ENCODE peak calls at places on chromosomes 11 and 22, in ten cellular contexts. One of them, this sample, is unnamed.

GRCh38 chr11:64879226-64879900 is 942 bp upstream of the EHD1 start:
- DNase-seq in A172: no peak
- DNase-seq in stimulated activated CD4-positive, alpha-beta T cell treated with anti-CD3 and anti-CD28 coated beads, TNF-alpha, amount 100 ng/mL, for 1 hour: no peak
- DNase-seq in EL: no peak
- DNase-seq in NCI-H446 treated with DMSO at 0.1 percent for 48 hours: no peak
- DNase-seq in LHCN-M2: no peak
- DNase-seq in epithelial cell of prostate: no peak
- DNase-seq in NCI-H1105 treated with DMSO at 0.1 percent for 48 hours: no peak
- DNase-seq in epithelial cell of esophagus: no peak
- DNase-seq in fibroblast of the conjunctiva: no peak
- DNase-seq in this sample: no peak

GRCh38 chr22:41445171-41446056 is 1.2 kb downstream of the TOB2 start:
- DNase-seq in A172: no peak
- DNase-seq in stimulated activated CD4-positive, alpha-beta T cell treated with anti-CD3 and anti-CD28 coated beads, TNF-alpha, amount 100 ng/mL, for 1 hour: no peak
- DNase-seq in EL: peak
- DNase-seq in NCI-H446 treated with DMSO at 0.1 percent for 48 hours: no peak
- DNase-seq in LHCN-M2: peak
- DNase-seq in epithelial cell of prostate: no peak
- DNase-seq in NCI-H1105 treated with DMSO at 0.1 percent for 48 hours: peak
- DNase-seq in epithelial cell of esophagus: peak
- DNase-seq in fibroblast of the conjunctiva: no peak
- DNase-seq in this sample: no peak

GRCh38 chr22:31829505-31829904 is 75.7 kb downstream of the DEPDC5 start:
- DNase-seq in A172: peak
- DNase-seq in stimulated activated CD4-positive, alpha-beta T cell treated with anti-CD3 and anti-CD28 coated beads, TNF-alpha, amount 100 ng/mL, for 1 hour: no peak
- DNase-seq in EL: peak
- DNase-seq in NCI-H446 treated with DMSO at 0.1 percent for 48 hours: no peak
- DNase-seq in LHCN-M2: peak
- DNase-seq in epithelial cell of prostate: peak
- DNase-seq in NCI-H1105 treated with DMSO at 0.1 percent for 48 hours: no peak
- DNase-seq in epithelial cell of esophagus: peak
- DNase-seq in fibroblast of the conjunctiva: peak
- DNase-seq in this sample: no peak

GRCh38 chr11:124086447-124086846 is 28.8 kb upstream of the VWA5A start:
- DNase-seq in A172: no peak
- DNase-seq in stimulated activated CD4-positive, alpha-beta T cell treated with anti-CD3 and anti-CD28 coated beads, TNF-alpha, amount 100 ng/mL, for 1 hour: no peak
- DNase-seq in EL: no peak
- DNase-seq in NCI-H446 treated with DMSO at 0.1 percent for 48 hours: no peak
- DNase-seq in LHCN-M2: no peak
- DNase-seq in epithelial cell of prostate: no peak
- DNase-seq in NCI-H1105 treated with DMSO at 0.1 percent for 48 hours: peak
- DNase-seq in epithelial cell of esophagus: no peak
- DNase-seq in fibroblast of the conjunctiva: no peak
- DNase-seq in this sample: peak

GRCh38 chr22:20996598-20997535 is 5.1 kb downstream of the THAP7 start:
- DNase-seq in A172: no peak
- DNase-seq in stimulated activated CD4-positive, alpha-beta T cell treated with anti-CD3 and anti-CD28 coated beads, TNF-alpha, amount 100 ng/mL, for 1 hour: no peak
- DNase-seq in EL: no peak
- DNase-seq in NCI-H446 treated with DMSO at 0.1 percent for 48 hours: no peak
- DNase-seq in LHCN-M2: no peak
- DNase-seq in epithelial cell of prostate: no peak
- DNase-seq in NCI-H1105 treated with DMSO at 0.1 percent for 48 hours: no peak
- DNase-seq in epithelial cell of esophagus: no peak
- DNase-seq in fibroblast of the conjunctiva: no peak
- DNase-seq in this sample: no peak

GRCh38 chr11:28017816-28018215 is 90.1 kb downstream of the KIF18A start:
- DNase-seq in A172: no peak
- DNase-seq in stimulated activated CD4-positive, alpha-beta T cell treated with anti-CD3 and anti-CD28 coated beads, TNF-alpha, amount 100 ng/mL, for 1 hour: no peak
- DNase-seq in EL: peak
- DNase-seq in NCI-H446 treated with DMSO at 0.1 percent for 48 hours: no peak
- DNase-seq in LHCN-M2: peak
- DNase-seq in epithelial cell of prostate: peak
- DNase-seq in NCI-H1105 treated with DMSO at 0.1 percent for 48 hours: no peak
- DNase-seq in epithelial cell of esophagus: no peak
- DNase-seq in fibroblast of the conjunctiva: no peak
- DNase-seq in this sample: no peak

GRCh38 chr22:29203456-29203855 is 2.2 kb upstream of the EMID1 start:
- DNase-seq in A172: no peak
- DNase-seq in stimulated activated CD4-positive, alpha-beta T cell treated with anti-CD3 and anti-CD28 coated beads, TNF-alpha, amount 100 ng/mL, for 1 hour: no peak
- DNase-seq in EL: no peak
- DNase-seq in NCI-H446 treated with DMSO at 0.1 percent for 48 hours: no peak
- DNase-seq in LHCN-M2: no peak
- DNase-seq in epithelial cell of prostate: no peak
- DNase-seq in NCI-H1105 treated with DMSO at 0.1 percent for 48 hours: no peak
- DNase-seq in epithelial cell of esophagus: no peak
- DNase-seq in fibroblast of the conjunctiva: no peak
- DNase-seq in this sample: peak

GRCh38 chr22:20746466-20747189 is 27.3 kb upstream of the SERPIND1 start:
- DNase-seq in A172: no peak
- DNase-seq in stimulated activated CD4-positive, alpha-beta T cell treated with anti-CD3 and anti-CD28 coated beads, TNF-alpha, amount 100 ng/mL, for 1 hour: no peak
- DNase-seq in EL: no peak
- DNase-seq in NCI-H446 treated with DMSO at 0.1 percent for 48 hours: no peak
- DNase-seq in LHCN-M2: no peak
- DNase-seq in epithelial cell of prostate: no peak
- DNase-seq in NCI-H1105 treated with DMSO at 0.1 percent for 48 hours: no peak
- DNase-seq in epithelial cell of esophagus: no peak
- DNase-seq in fibroblast of the conjunctiva: no peak
- DNase-seq in this sample: no peak

GRCh38 chr11:39365809-39366436 is 2093.5 kb downstream of the LRRC4C start:
- DNase-seq in A172: peak
- DNase-seq in stimulated activated CD4-positive, alpha-beta T cell treated with anti-CD3 and anti-CD28 coated beads, TNF-alpha, amount 100 ng/mL, for 1 hour: no peak
- DNase-seq in EL: peak
- DNase-seq in NCI-H446 treated with DMSO at 0.1 percent for 48 hours: peak
- DNase-seq in LHCN-M2: peak
- DNase-seq in epithelial cell of prostate: no peak
- DNase-seq in NCI-H1105 treated with DMSO at 0.1 percent for 48 hours: no peak
- DNase-seq in epithelial cell of esophagus: peak
- DNase-seq in fibroblast of the conjunctiva: no peak
- DNase-seq in this sample: no peak

GRCh38 chr11:73273246-73273890 is 1.2 kb downstream of the P2RY6 start:
- DNase-seq in A172: no peak
- DNase-seq in stimulated activated CD4-positive, alpha-beta T cell treated with anti-CD3 and anti-CD28 coated beads, TNF-alpha, amount 100 ng/mL, for 1 hour: no peak
- DNase-seq in EL: no peak
- DNase-seq in NCI-H446 treated with DMSO at 0.1 percent for 48 hours: no peak
- DNase-seq in LHCN-M2: no peak
- DNase-seq in epithelial cell of prostate: no peak
- DNase-seq in NCI-H1105 treated with DMSO at 0.1 percent for 48 hours: no peak
- DNase-seq in epithelial cell of esophagus: no peak
- DNase-seq in fibroblast of the conjunctiva: no peak
- DNase-seq in this sample: peak

GRCh38 chr11:29534831-29535230 is 482.0 kb downstream of the KCNA4 start:
- DNase-seq in A172: peak
- DNase-seq in stimulated activated CD4-positive, alpha-beta T cell treated with anti-CD3 and anti-CD28 coated beads, TNF-alpha, amount 100 ng/mL, for 1 hour: no peak
- DNase-seq in EL: no peak
- DNase-seq in NCI-H446 treated with DMSO at 0.1 percent for 48 hours: no peak
- DNase-seq in LHCN-M2: peak
- DNase-seq in epithelial cell of prostate: no peak
- DNase-seq in NCI-H1105 treated with DMSO at 0.1 percent for 48 hours: no peak
- DNase-seq in epithelial cell of esophagus: peak
- DNase-seq in fibroblast of the conjunctiva: no peak
- DNase-seq in this sample: no peak

GRCh38 chr11:135033545-135033944 is 621.5 kb upstream of the B3GAT1 start:
- DNase-seq in A172: no peak
- DNase-seq in stimulated activated CD4-positive, alpha-beta T cell treated with anti-CD3 and anti-CD28 coated beads, TNF-alpha, amount 100 ng/mL, for 1 hour: no peak
- DNase-seq in EL: no peak
- DNase-seq in NCI-H446 treated with DMSO at 0.1 percent for 48 hours: no peak
- DNase-seq in LHCN-M2: no peak
- DNase-seq in epithelial cell of prostate: no peak
- DNase-seq in NCI-H1105 treated with DMSO at 0.1 percent for 48 hours: peak
- DNase-seq in epithelial cell of esophagus: no peak
- DNase-seq in fibroblast of the conjunctiva: no peak
- DNase-seq in this sample: peak

GRCh38 chr11:47127213-47127612 is 49.5 kb downstream of the ARFGAP2 start:
- DNase-seq in A172: no peak
- DNase-seq in stimulated activated CD4-positive, alpha-beta T cell treated with anti-CD3 and anti-CD28 coated beads, TNF-alpha, amount 100 ng/mL, for 1 hour: no peak
- DNase-seq in EL: no peak
- DNase-seq in NCI-H446 treated with DMSO at 0.1 percent for 48 hours: no peak
- DNase-seq in LHCN-M2: no peak
- DNase-seq in epithelial cell of prostate: no peak
- DNase-seq in NCI-H1105 treated with DMSO at 0.1 percent for 48 hours: peak
- DNase-seq in epithelial cell of esophagus: no peak
- DNase-seq in fibroblast of the conjunctiva: no peak
- DNase-seq in this sample: no peak

GRCh38 chr11:119134389-119134978 is 13.1 kb downstream of the HINFP start:
- DNase-seq in A172: no peak
- DNase-seq in stimulated activated CD4-positive, alpha-beta T cell treated with anti-CD3 and anti-CD28 coated beads, TNF-alpha, amount 100 ng/mL, for 1 hour: no peak
- DNase-seq in EL: no peak
- DNase-seq in NCI-H446 treated with DMSO at 0.1 percent for 48 hours: no peak
- DNase-seq in LHCN-M2: no peak
- DNase-seq in epithelial cell of prostate: no peak
- DNase-seq in NCI-H1105 treated with DMSO at 0.1 percent for 48 hours: no peak
- DNase-seq in epithelial cell of esophagus: peak
- DNase-seq in fibroblast of the conjunctiva: no peak
- DNase-seq in this sample: no peak

GRCh38 chr11:125211191-125211953 is 46.8 kb downstream of the PKNOX2 start:
- DNase-seq in A172: no peak
- DNase-seq in stimulated activated CD4-positive, alpha-beta T cell treated with anti-CD3 and anti-CD28 coated beads, TNF-alpha, amount 100 ng/mL, for 1 hour: no peak
- DNase-seq in EL: no peak
- DNase-seq in NCI-H446 treated with DMSO at 0.1 percent for 48 hours: no peak
- DNase-seq in LHCN-M2: peak
- DNase-seq in epithelial cell of prostate: no peak
- DNase-seq in NCI-H1105 treated with DMSO at 0.1 percent for 48 hours: no peak
- DNase-seq in epithelial cell of esophagus: peak
- DNase-seq in fibroblast of the conjunctiva: no peak
- DNase-seq in this sample: no peak

GRCh38 chr11:75035911-75036536 is 47.3 kb downstream of the NEU3 start:
- DNase-seq in A172: no peak
- DNase-seq in stimulated activated CD4-positive, alpha-beta T cell treated with anti-CD3 and anti-CD28 coated beads, TNF-alpha, amount 100 ng/mL, for 1 hour: no peak
- DNase-seq in EL: peak
- DNase-seq in NCI-H446 treated with DMSO at 0.1 percent for 48 hours: no peak
- DNase-seq in LHCN-M2: peak
- DNase-seq in epithelial cell of prostate: no peak
- DNase-seq in NCI-H1105 treated with DMSO at 0.1 percent for 48 hours: no peak
- DNase-seq in epithelial cell of esophagus: peak
- DNase-seq in fibroblast of the conjunctiva: no peak
- DNase-seq in this sample: no peak

GRCh38 chr11:34358258-34358665 is 452 bp upstream of the ABTB2 start:
- DNase-seq in A172: peak
- DNase-seq in stimulated activated CD4-positive, alpha-beta T cell treated with anti-CD3 and anti-CD28 coated beads, TNF-alpha, amount 100 ng/mL, for 1 hour: no peak
- DNase-seq in EL: peak
- DNase-seq in NCI-H446 treated with DMSO at 0.1 percent for 48 hours: peak
- DNase-seq in LHCN-M2: peak
- DNase-seq in epithelial cell of prostate: no peak
- DNase-seq in NCI-H1105 treated with DMSO at 0.1 percent for 48 hours: peak
- DNase-seq in epithelial cell of esophagus: peak
- DNase-seq in fibroblast of the conjunctiva: no peak
- DNase-seq in this sample: no peak

GRCh38 chr11:58938398-58938797 is 890 bp upstream of the GLYATL1 start:
- DNase-seq in A172: no peak
- DNase-seq in stimulated activated CD4-positive, alpha-beta T cell treated with anti-CD3 and anti-CD28 coated beads, TNF-alpha, amount 100 ng/mL, for 1 hour: no peak
- DNase-seq in EL: no peak
- DNase-seq in NCI-H446 treated with DMSO at 0.1 percent for 48 hours: no peak
- DNase-seq in LHCN-M2: no peak
- DNase-seq in epithelial cell of prostate: no peak
- DNase-seq in NCI-H1105 treated with DMSO at 0.1 percent for 48 hours: no peak
- DNase-seq in epithelial cell of esophagus: peak
- DNase-seq in fibroblast of the conjunctiva: no peak
- DNase-seq in this sample: no peak

GRCh38 chr11:64296830-64297721 is 3.1 kb upstream of the CATSPERZ start:
- DNase-seq in A172: no peak
- DNase-seq in stimulated activated CD4-positive, alpha-beta T cell treated with anti-CD3 and anti-CD28 coated beads, TNF-alpha, amount 100 ng/mL, for 1 hour: no peak
- DNase-seq in EL: no peak
- DNase-seq in NCI-H446 treated with DMSO at 0.1 percent for 48 hours: no peak
- DNase-seq in LHCN-M2: no peak
- DNase-seq in epithelial cell of prostate: no peak
- DNase-seq in NCI-H1105 treated with DMSO at 0.1 percent for 48 hours: no peak
- DNase-seq in epithelial cell of esophagus: no peak
- DNase-seq in fibroblast of the conjunctiva: no peak
- DNase-seq in this sample: no peak

GRCh38 chr11:26951849-26952515 is 41.9 kb upstream of the FIBIN start:
- DNase-seq in A172: no peak
- DNase-seq in stimulated activated CD4-positive, alpha-beta T cell treated with anti-CD3 and anti-CD28 coated beads, TNF-alpha, amount 100 ng/mL, for 1 hour: no peak
- DNase-seq in EL: no peak
- DNase-seq in NCI-H446 treated with DMSO at 0.1 percent for 48 hours: no peak
- DNase-seq in LHCN-M2: no peak
- DNase-seq in epithelial cell of prostate: no peak
- DNase-seq in NCI-H1105 treated with DMSO at 0.1 percent for 48 hours: no peak
- DNase-seq in epithelial cell of esophagus: no peak
- DNase-seq in fibroblast of the conjunctiva: no peak
- DNase-seq in this sample: no peak

GRCh38 chr11:107576497-107577086 is 11.1 kb upstream of the ALKBH8 start:
- DNase-seq in A172: no peak
- DNase-seq in stimulated activated CD4-positive, alpha-beta T cell treated with anti-CD3 and anti-CD28 coated beads, TNF-alpha, amount 100 ng/mL, for 1 hour: no peak
- DNase-seq in EL: peak
- DNase-seq in NCI-H446 treated with DMSO at 0.1 percent for 48 hours: peak
- DNase-seq in LHCN-M2: peak
- DNase-seq in epithelial cell of prostate: no peak
- DNase-seq in NCI-H1105 treated with DMSO at 0.1 percent for 48 hours: peak
- DNase-seq in epithelial cell of esophagus: peak
- DNase-seq in fibroblast of the conjunctiva: no peak
- DNase-seq in this sample: peak

GRCh38 chr22:37253164-37253660 is 9.1 kb upstream of the RAC2 start:
- DNase-seq in A172: no peak
- DNase-seq in stimulated activated CD4-positive, alpha-beta T cell treated with anti-CD3 and anti-CD28 coated beads, TNF-alpha, amount 100 ng/mL, for 1 hour: no peak
- DNase-seq in EL: peak
- DNase-seq in NCI-H446 treated with DMSO at 0.1 percent for 48 hours: no peak
- DNase-seq in LHCN-M2: no peak
- DNase-seq in epithelial cell of prostate: no peak
- DNase-seq in NCI-H1105 treated with DMSO at 0.1 percent for 48 hours: no peak
- DNase-seq in epithelial cell of esophagus: no peak
- DNase-seq in fibroblast of the conjunctiva: no peak
- DNase-seq in this sample: peak

GRCh38 chr11:106950067-106950491 is 68.2 kb downstream of the GUCY1A2 start:
- DNase-seq in A172: no peak
- DNase-seq in stimulated activated CD4-positive, alpha-beta T cell treated with anti-CD3 and anti-CD28 coated beads, TNF-alpha, amount 100 ng/mL, for 1 hour: no peak
- DNase-seq in EL: no peak
- DNase-seq in NCI-H446 treated with DMSO at 0.1 percent for 48 hours: no peak
- DNase-seq in LHCN-M2: no peak
- DNase-seq in epithelial cell of prostate: peak
- DNase-seq in NCI-H1105 treated with DMSO at 0.1 percent for 48 hours: peak
- DNase-seq in epithelial cell of esophagus: peak
- DNase-seq in fibroblast of the conjunctiva: no peak
- DNase-seq in this sample: no peak

GRCh38 chr11:75516886-75517285 is 8.9 kb downstream of the GDPD5 start:
- DNase-seq in A172: no peak
- DNase-seq in stimulated activated CD4-positive, alpha-beta T cell treated with anti-CD3 and anti-CD28 coated beads, TNF-alpha, amount 100 ng/mL, for 1 hour: no peak
- DNase-seq in EL: no peak
- DNase-seq in NCI-H446 treated with DMSO at 0.1 percent for 48 hours: no peak
- DNase-seq in LHCN-M2: no peak
- DNase-seq in epithelial cell of prostate: no peak
- DNase-seq in NCI-H1105 treated with DMSO at 0.1 percent for 48 hours: no peak
- DNase-seq in epithelial cell of esophagus: no peak
- DNase-seq in fibroblast of the conjunctiva: no peak
- DNase-seq in this sample: no peak

GRCh38 chr22:49044776-49045175 is 782.9 kb downstream of the BRD1 start:
- DNase-seq in A172: no peak
- DNase-seq in stimulated activated CD4-positive, alpha-beta T cell treated with anti-CD3 and anti-CD28 coated beads, TNF-alpha, amount 100 ng/mL, for 1 hour: no peak
- DNase-seq in EL: no peak
- DNase-seq in NCI-H446 treated with DMSO at 0.1 percent for 48 hours: no peak
- DNase-seq in LHCN-M2: no peak
- DNase-seq in epithelial cell of prostate: no peak
- DNase-seq in NCI-H1105 treated with DMSO at 0.1 percent for 48 hours: no peak
- DNase-seq in epithelial cell of esophagus: no peak
- DNase-seq in fibroblast of the conjunctiva: no peak
- DNase-seq in this sample: no peak

GRCh38 chr11:117823294-117823940 is 1.1 kb downstream of the FXYD2 start:
- DNase-seq in A172: no peak
- DNase-seq in stimulated activated CD4-positive, alpha-beta T cell treated with anti-CD3 and anti-CD28 coated beads, TNF-alpha, amount 100 ng/mL, for 1 hour: no peak
- DNase-seq in EL: no peak
- DNase-seq in NCI-H446 treated with DMSO at 0.1 percent for 48 hours: no peak
- DNase-seq in LHCN-M2: no peak
- DNase-seq in epithelial cell of prostate: no peak
- DNase-seq in NCI-H1105 treated with DMSO at 0.1 percent for 48 hours: no peak
- DNase-seq in epithelial cell of esophagus: no peak
- DNase-seq in fibroblast of the conjunctiva: no peak
- DNase-seq in this sample: peak

GRCh38 chr11:1988667-1989317 is 8.8 kb downstream of the H19 start:
- DNase-seq in A172: no peak
- DNase-seq in stimulated activated CD4-positive, alpha-beta T cell treated with anti-CD3 and anti-CD28 coated beads, TNF-alpha, amount 100 ng/mL, for 1 hour: no peak
- DNase-seq in EL: no peak
- DNase-seq in NCI-H446 treated with DMSO at 0.1 percent for 48 hours: no peak
- DNase-seq in LHCN-M2: no peak
- DNase-seq in epithelial cell of prostate: no peak
- DNase-seq in NCI-H1105 treated with DMSO at 0.1 percent for 48 hours: no peak
- DNase-seq in epithelial cell of esophagus: no peak
- DNase-seq in fibroblast of the conjunctiva: no peak
- DNase-seq in this sample: no peak

GRCh38 chr22:21947040-21948014 is 5.3 kb downstream of the PPM1F start:
- DNase-seq in A172: peak
- DNase-seq in stimulated activated CD4-positive, alpha-beta T cell treated with anti-CD3 and anti-CD28 coated beads, TNF-alpha, amount 100 ng/mL, for 1 hour: no peak
- DNase-seq in EL: peak
- DNase-seq in NCI-H446 treated with DMSO at 0.1 percent for 48 hours: no peak
- DNase-seq in LHCN-M2: peak
- DNase-seq in epithelial cell of prostate: no peak
- DNase-seq in NCI-H1105 treated with DMSO at 0.1 percent for 48 hours: no peak
- DNase-seq in epithelial cell of esophagus: peak
- DNase-seq in fibroblast of the conjunctiva: peak
- DNase-seq in this sample: no peak